ENCODE peak calls at places on chromosomes 5 and 9, in eight cellular contexts. B is LoVo, N is dorsolateral prefrontal cortex, F is caudate nucleus, C is activated B cell treated with CpG ODN at 0.5 μM for 24 hours, L is NCI-H1694 treated with DMSO at 0.1 percent for 48 hours, G is body of pancreas, S is HAP-1. W is an unnamed sample.

GRCh38 chr5:75040973-75041372 is 11.4 kb downstream of the GCNT4 start:
- DNase-seq in B (no peak), N (no peak), F (no peak), C (no peak), L (no peak), G (no peak), S (no peak), W (no peak)

GRCh38 chr5:98557921-98558320 is 215.5 kb upstream of the RGMB start:
- DNase-seq in B (no peak), N (no peak), F (no peak), C (no peak), L (no peak), G (no peak), S (no peak), W (no peak)

GRCh38 chr9:91750343-91750742 is 199.7 kb downstream of the ROR2 start:
- DNase-seq in B (no peak), N (peak), F (no peak), C (no peak), L (peak), G (no peak), S (no peak), W (no peak)

GRCh38 chr5:98927988-98928801 is 612 bp downstream of the CHD1 start:
- DNase-seq in B (peak), N (peak), F (peak), C (no peak), L (peak), G (peak), S (peak), W (peak)

GRCh38 chr5:133407277-133407632 is 205.1 kb downstream of the FSTL4 start:
- DNase-seq in B (no peak), N (no peak), F (no peak), C (no peak), L (no peak), G (no peak), S (no peak), W (no peak)

GRCh38 chr5:175573493-175574269 is 84.2 kb upstream of the HRH2 start:
- DNase-seq in B (no peak), N (no peak), F (peak), C (no peak), L (no peak), G (no peak), S (no peak), W (no peak)

GRCh38 chr5:100779669-100780375 is 123.3 kb downstream of the ST8SIA4 start:
- DNase-seq in B (no peak), N (no peak), F (no peak), C (no peak), L (no peak), G (no peak), S (no peak), W (no peak)

GRCh38 chr9:25691786-25692185 is 13.5 kb upstream of the TUSC1 start:
- DNase-seq in B (no peak), N (no peak), F (no peak), C (no peak), L (no peak), G (no peak), S (no peak), W (no peak)

GRCh38 chr9:19050637-19051591 is 1.7 kb downstream of the RRAGA start:
- DNase-seq in B (no peak), N (no peak), F (no peak), C (no peak), L (no peak), G (no peak), S (no peak), W (no peak)

GRCh38 chr5:20023686-20024085 is 35.7 kb upstream of the CDH18 start:
- DNase-seq in B (no peak), N (no peak), F (no peak), C (no peak), L (no peak), G (no peak), S (no peak), W (no peak)

W was measured in Calu3.